ENCODE peak calls at places on chromosome 3, in nine cellular contexts. B is ascending aorta; C is endothelial cell; O is CD8-positive, alpha-beta T cell; L is kidney epithelial cell; V is GM12878; A is OCI-LY7; K is lower lobe of right lung; G is mucosa of descending colon. N is an unnamed sample.

GRCh38 chr3:535566-536416 is 339.2 kb downstream of the CHL1 start:
- DNase-seq in B (peak), C (no peak), O (no peak), L (no peak), V (no peak), A (no peak), K (peak), G (no peak), N (peak)

GRCh38 chr3:155956508-155957411 is 86.3 kb downstream of the GMPS start:
- DNase-seq in B (no peak), C (no peak), O (no peak), L (no peak), V (no peak), A (no peak), K (no peak), G (no peak), N (no peak)

GRCh38 chr3:16319723-16320122 is 54.7 kb downstream of the OXNAD1 start:
- DNase-seq in B (no peak), C (no peak), O (no peak), L (no peak), V (no peak), A (no peak), K (no peak), G (no peak), N (no peak)

GRCh38 chr3:47261301-47261700 is 21.3 kb downstream of the KIF9 start:
- DNase-seq in B (no peak), C (no peak), O (no peak), L (no peak), V (no peak), A (no peak), K (peak), G (no peak), N (no peak)

GRCh38 chr3:197372076-197372661 is 73.8 kb upstream of the DLG1 start:
- DNase-seq in B (no peak), C (no peak), O (no peak), L (peak), V (no peak), A (no peak), K (no peak), G (peak), N (no peak)

GRCh38 chr3:190499157-190499556 is 14.7 kb upstream of the IL1RAP start:
- DNase-seq in B (no peak), C (no peak), O (no peak), L (no peak), V (no peak), A (no peak), K (no peak), G (no peak), N (no peak)

GRCh38 chr3:148601766-148602685 is 95.7 kb upstream of the AGTR1 start:
- DNase-seq in B (no peak), C (no peak), O (no peak), L (peak), V (no peak), A (no peak), K (no peak), G (no peak), N (no peak)

GRCh38 chr3:33439421-33440327 is 531 bp downstream of the UBP1 start:
- DNase-seq in B (peak), C (peak), O (peak), L (no peak), V (no peak), A (peak), K (peak), G (peak), N (no peak)

GRCh38 chr3:76203578-76203977 is 418.2 kb upstream of the ZNF717 start:
- DNase-seq in B (no peak), C (no peak), O (no peak), L (no peak), V (no peak), A (no peak), K (no peak), G (no peak), N (no peak)

GRCh38 chr3:156216852-156217251 is 96.5 kb downstream of the KCNAB1 start:
- DNase-seq in B (no peak), C (no peak), O (no peak), L (no peak), V (no peak), A (no peak), K (no peak), G (no peak), N (no peak)

GRCh38 chr3:16723994-16724393 is 118.8 kb upstream of the DAZL start:
- DNase-seq in B (no peak), C (peak), O (no peak), L (no peak), V (no peak), A (peak), K (no peak), G (no peak), N (no peak)

GRCh38 chr3:128455786-128456748 is 10.6 kb downstream of the DNAJB8 start:
- DNase-seq in B (no peak), C (no peak), O (no peak), L (no peak), V (no peak), A (no peak), K (no peak), G (no peak), N (no peak)

GRCh38 chr3:54537506-54537905 is 390.4 kb downstream of the LRTM1 start:
- DNase-seq in B (no peak), C (no peak), O (no peak), L (no peak), V (no peak), A (no peak), K (no peak), G (no peak), N (no peak)
- TF ChIP-seq CTCF in B (no peak), C (no peak), O (no peak), L (no peak), V (no peak), A (no peak), K (no peak), G (no peak), N (no peak)

GRCh38 chr3:141235661-141236171 is 4.1 kb downstream of the PXYLP1 start:
- DNase-seq in B (no peak), C (no peak), O (no peak), L (no peak), V (no peak), A (no peak), K (no peak), G (peak), N (no peak)
- TF ChIP-seq CTCF in B (no peak), C (no peak), O (no peak), L (no peak), V (no peak), A (no peak), K (no peak), G (no peak), N (no peak)

GRCh38 chr3:195003893-195004289 is 267.1 kb downstream of the XXYLT1 start:
- DNase-seq in B (peak), C (no peak), O (peak), L (no peak), V (no peak), A (no peak), K (no peak), G (no peak), N (no peak)

GRCh38 chr3:195001261-195001660 is 269.7 kb downstream of the XXYLT1 start:
- DNase-seq in B (peak), C (no peak), O (peak), L (no peak), V (no peak), A (no peak), K (no peak), G (no peak), N (no peak)

GRCh38 chr3:195004512-195005250 is 266.3 kb downstream of the XXYLT1 start:
- DNase-seq in B (peak), C (no peak), O (peak), L (no peak), V (no peak), A (no peak), K (no peak), G (no peak), N (no peak)

GRCh38 chr3:195003006-195003892 is 267.7 kb downstream of the XXYLT1 start:
- DNase-seq in B (peak), C (no peak), O (peak), L (no peak), V (no peak), A (no peak), K (peak), G (peak), N (no peak)

GRCh38 chr3:195001961-195002861 is 268.7 kb downstream of the XXYLT1 start:
- DNase-seq in B (no peak), C (peak), O (no peak), L (peak), V (peak), A (peak), K (peak), G (peak), N (peak)
- TF ChIP-seq CTCF in B (no peak), C (peak), O (no peak), L (peak), V (peak), A (peak), K (peak), G (no peak), N (peak)

GRCh38 chr3:8712045-8712870 is 21.3 kb upstream of the CAV3 start:
- DNase-seq in B (no peak), C (no peak), O (no peak), L (peak), V (no peak), A (no peak), K (no peak), G (no peak), N (no peak)

GRCh38 chr3:8709287-8709686 is 24.3 kb upstream of the CAV3 start:
- DNase-seq in B (no peak), C (no peak), O (no peak), L (no peak), V (no peak), A (no peak), K (no peak), G (no peak), N (no peak)

GRCh38 chr3:8709801-8710524 is 23.6 kb upstream of the CAV3 start:
- DNase-seq in B (no peak), C (no peak), O (no peak), L (no peak), V (no peak), A (no peak), K (no peak), G (no peak), N (no peak)

GRCh38 chr3:8712871-8713360 is 20.7 kb upstream of the CAV3 start:
- DNase-seq in B (no peak), C (no peak), O (no peak), L (no peak), V (no peak), A (no peak), K (no peak), G (no peak), N (no peak)

DNA sequence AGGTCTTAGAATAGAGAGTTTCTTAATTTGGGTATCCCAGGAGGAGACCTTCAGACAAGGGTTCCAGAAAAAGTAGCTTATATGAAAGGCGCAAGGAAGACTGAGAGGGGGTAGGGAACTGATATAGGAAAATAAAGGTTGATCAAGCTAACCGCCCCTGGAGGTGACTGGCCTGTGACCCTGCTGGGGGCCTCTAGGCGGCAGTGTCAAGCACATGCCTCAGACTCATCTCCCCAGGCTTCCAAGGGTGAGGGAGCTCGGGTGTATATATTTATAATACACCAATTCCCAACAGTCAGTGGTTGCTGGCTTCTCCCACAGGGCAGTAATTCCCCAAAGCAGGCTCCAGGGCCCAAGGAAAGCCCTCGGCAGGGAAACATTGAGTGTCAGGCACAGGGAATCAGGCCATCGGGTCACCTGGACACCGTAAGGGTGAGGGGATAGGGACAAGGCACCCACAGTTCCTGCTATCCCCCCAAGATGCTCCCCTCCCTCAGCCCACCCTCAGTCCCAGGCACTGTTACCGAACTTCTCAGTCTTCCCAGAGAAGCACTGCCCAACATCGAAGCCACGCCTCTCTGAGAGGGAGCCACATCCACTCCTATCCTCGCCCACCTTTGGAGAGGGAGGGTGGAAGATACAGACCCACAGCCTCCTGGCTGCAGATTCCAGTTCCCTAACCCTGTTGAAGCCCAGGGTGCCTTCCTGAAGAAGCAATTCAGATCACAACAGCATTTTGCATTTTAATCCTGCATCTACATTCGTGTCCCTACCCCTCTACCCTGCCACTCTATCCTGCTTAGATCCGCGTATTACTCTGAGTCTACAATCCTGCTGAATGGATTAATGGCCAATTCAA is 19.5 kb upstream of the CAV3 start:
- DNase-seq in B (no peak), C (peak), O (no peak), L (no peak), V (no peak), A (peak), K (no peak), G (peak), N (peak)
- TF ChIP-seq CTCF in B (no peak), C (peak), O (no peak), L (peak), V (peak), A (peak), K (no peak), G (no peak), N (peak)

DNA sequence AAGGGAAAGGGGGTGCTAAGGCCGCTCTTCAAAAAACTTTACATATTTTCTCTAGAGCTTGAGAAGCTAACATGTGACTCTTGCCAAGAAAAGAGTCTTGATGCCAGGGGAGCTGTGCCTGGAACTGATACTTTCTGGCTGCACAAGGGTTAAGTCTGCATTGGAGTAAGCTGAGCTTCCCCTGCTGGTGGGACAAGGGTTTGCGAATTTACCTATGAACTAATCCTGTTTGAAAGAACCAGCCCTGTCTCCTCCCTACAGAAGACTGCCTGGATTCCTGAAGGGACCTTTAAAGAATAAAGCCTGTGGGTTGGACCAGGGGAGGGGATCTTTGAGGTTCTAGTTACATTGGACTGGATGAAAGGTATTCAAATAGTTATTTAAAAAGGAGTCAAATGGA is 58.3 kb upstream of the EPHA3 start:
- DNase-seq in B (no peak), C (no peak), O (no peak), L (no peak), V (no peak), A (peak), K (no peak), G (no peak), N (peak)
- TF ChIP-seq CTCF in B (no peak), C (peak), O (no peak), L (peak), V (no peak), A (peak), K (no peak), G (no peak), N (peak)

GRCh38 chr3:63960048-63960711 is 48.0 kb upstream of the SCAANT1 start:
- DNase-seq in B (peak), C (no peak), O (no peak), L (no peak), V (no peak), A (no peak), K (no peak), G (no peak), N (no peak)
- TF ChIP-seq CTCF in B (no peak), C (no peak), O (no peak), L (no peak), V (no peak), A (no peak), K (no peak), G (no peak), N (no peak)

GRCh38 chr3:146593776-146594175 is 11.4 kb downstream of the PLSCR5 start:
- DNase-seq in B (no peak), C (no peak), O (no peak), L (no peak), V (no peak), A (no peak), K (no peak), G (no peak), N (no peak)

GRCh38 chr3:146598486-146598885 is 6.7 kb downstream of the PLSCR5 start:
- DNase-seq in B (no peak), C (no peak), O (no peak), L (no peak), V (no peak), A (no peak), K (no peak), G (no peak), N (no peak)

GRCh38 chr3:146589899-146590508 is 15.1 kb downstream of the PLSCR5 start:
- DNase-seq in B (no peak), C (peak), O (no peak), L (no peak), V (no peak), A (peak), K (no peak), G (peak), N (peak)

GRCh38 chr3:146590521-146590920 is 14.6 kb downstream of the PLSCR5 start:
- DNase-seq in B (no peak), C (no peak), O (no peak), L (no peak), V (no peak), A (no peak), K (no peak), G (no peak), N (no peak)

GRCh38 chr3:146594843-146595482 is 10.2 kb downstream of the PLSCR5 start:
- DNase-seq in B (no peak), C (no peak), O (no peak), L (no peak), V (no peak), A (peak), K (no peak), G (peak), N (no peak)
- TF ChIP-seq CTCF in B (no peak), C (peak), O (peak), L (peak), V (peak), A (peak), K (peak), G (no peak), N (peak)